ENCODE peak calls at places on chromosome 1, in seven cellular contexts. One of them, this sample, is unnamed.

GRCh38 chr1:8510041-8510823 is 192.3 kb downstream of the SLC45A1 start:
- DNase-seq in body of pancreas: no peak
- DNase-seq in tibial nerve: peak; percentile 37
- DNase-seq in uterus: peak; percentile 63
- DNase-seq in testis: peak; percentile 38
- DNase-seq in A549: no peak
- DNase-seq in IMR-90: peak; percentile 88
- DNase-seq in this sample: no peak

GRCh38 chr1:228226956-228227791 is 19.3 kb downstream of the OBSCN start:
- DNase-seq in testis: no peak
- DNase-seq in tibial nerve: no peak
- DNase-seq in IMR-90: peak; percentile 63
- DNase-seq in uterus: no peak
- DNase-seq in body of pancreas: no peak
- DNase-seq in A549: peak; percentile 25
- DNase-seq in this sample: no peak

GRCh38 chr1:74767490-74767889 is 34.5 kb downstream of the TYW3 start:
- DNase-seq in IMR-90: peak; percentile 2
- DNase-seq in testis: peak; percentile 16
- DNase-seq in A549: peak; percentile 2
- DNase-seq in tibial nerve: no peak
- DNase-seq in body of pancreas: peak; percentile 10
- DNase-seq in uterus: no peak
- DNase-seq in this sample: no peak

GRCh38 chr1:228340686-228341449 is 65.8 kb downstream of the TRIM11 start:
- DNase-seq in uterus: peak; percentile 11
- DNase-seq in A549: no peak
- DNase-seq in tibial nerve: no peak
- DNase-seq in testis: no peak
- DNase-seq in body of pancreas: peak; percentile 5
- DNase-seq in IMR-90: no peak
- DNase-seq in this sample: peak; percentile 29

GRCh38 chr1:226545806-226546596 is 2.6 kb upstream of the STUM start:
- DNase-seq in A549: no peak
- DNase-seq in body of pancreas: peak; percentile 24
- DNase-seq in uterus: peak; percentile 52
- DNase-seq in IMR-90: no peak
- DNase-seq in tibial nerve: peak; percentile 21
- DNase-seq in testis: no peak
- DNase-seq in this sample: peak; percentile 79

GRCh38 chr1:246742396-246742795 is 18.2 kb downstream of the SCCPDH start:
- DNase-seq in tibial nerve: no peak
- DNase-seq in IMR-90: no peak
- DNase-seq in body of pancreas: no peak
- DNase-seq in testis: no peak
- DNase-seq in uterus: no peak
- DNase-seq in A549: no peak
- DNase-seq in this sample: no peak

GRCh38 chr1:33311706-33312412 is 9.0 kb downstream of the A3GALT2 start:
- DNase-seq in IMR-90: no peak
- DNase-seq in uterus: no peak
- DNase-seq in testis: no peak
- DNase-seq in body of pancreas: no peak
- DNase-seq in A549: no peak
- DNase-seq in tibial nerve: no peak
- DNase-seq in this sample: no peak

GRCh38 chr1:160342520-160342919 is 530 bp downstream of the COPA start:
- DNase-seq in testis: no peak
- DNase-seq in body of pancreas: no peak
- DNase-seq in A549: no peak
- DNase-seq in IMR-90: no peak
- DNase-seq in tibial nerve: no peak
- DNase-seq in uterus: no peak
- DNase-seq in this sample: no peak

GRCh38 chr1:226656601-226657277 is 82.3 kb downstream of the ITPKB start:
- DNase-seq in uterus: no peak
- DNase-seq in tibial nerve: no peak
- DNase-seq in IMR-90: peak; percentile 92
- DNase-seq in A549: no peak
- DNase-seq in body of pancreas: peak; percentile 92
- DNase-seq in testis: no peak
- DNase-seq in this sample: peak; percentile 32

GRCh38 chr1:229817936-229818335 is 191.9 kb downstream of the URB2 start:
- DNase-seq in tibial nerve: no peak
- DNase-seq in uterus: no peak
- DNase-seq in body of pancreas: no peak
- DNase-seq in testis: no peak
- DNase-seq in IMR-90: no peak
- DNase-seq in A549: no peak
- DNase-seq in this sample: no peak

GRCh38 chr1:244573768-244574167 is 79.2 kb upstream of the DESI2 start:
- DNase-seq in A549: no peak
- DNase-seq in body of pancreas: no peak
- DNase-seq in uterus: no peak
- DNase-seq in IMR-90: no peak
- DNase-seq in tibial nerve: no peak
- DNase-seq in testis: no peak
- DNase-seq in this sample: no peak

DNA sequence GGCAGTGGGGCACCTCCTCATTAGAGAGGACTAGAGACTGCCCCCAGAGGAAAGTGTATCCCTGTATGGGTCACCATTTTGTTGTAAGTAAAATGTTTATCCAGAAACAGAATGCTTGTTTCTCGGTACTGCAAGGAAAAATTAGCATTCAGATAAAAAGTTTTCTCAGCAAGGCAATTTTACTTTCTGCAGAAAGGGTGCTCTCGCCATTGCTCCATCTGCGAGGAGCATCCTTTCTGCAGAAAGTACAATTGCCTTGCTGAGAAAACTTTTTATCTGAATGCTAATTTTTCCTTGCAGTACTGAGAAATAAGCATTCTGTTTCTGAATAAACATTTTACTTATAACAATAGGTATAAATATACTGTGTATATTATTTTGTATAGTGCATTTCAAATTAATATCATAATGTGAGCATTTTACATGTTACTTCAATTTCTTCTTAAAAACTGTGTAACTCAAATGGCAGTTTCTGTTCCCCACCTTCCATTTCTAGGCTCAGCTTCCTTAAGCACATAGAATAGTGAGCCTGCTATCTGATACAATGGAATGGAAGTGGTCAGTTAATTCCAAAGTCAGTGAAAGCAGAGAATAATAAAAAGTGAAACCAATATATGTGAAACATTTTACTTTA is 76.5 kb upstream of the DESI2 start:
- DNase-seq in uterus: no peak
- DNase-seq in IMR-90: no peak
- DNase-seq in tibial nerve: no peak
- DNase-seq in A549: no peak
- DNase-seq in body of pancreas: no peak
- DNase-seq in testis: no peak
- DNase-seq in this sample: no peak
- H3K9me3 ChIP-seq in uterus: no peaks in the 10 kb centered on the region
- H3K9me3 ChIP-seq in IMR-90: peaks cover 36% of the 10 kb centered on the region
- H3K9me3 ChIP-seq in tibial nerve: no peaks in the 10 kb centered on the region
- H3K9me3 ChIP-seq in A549: peaks cover 52% of the 10 kb centered on the region
- H3K9me3 ChIP-seq in body of pancreas: peaks cover 2% of the 10 kb centered on the region
- H3K9me3 ChIP-seq in testis: no peaks in the 10 kb centered on the region
- H3K9me3 ChIP-seq in this sample: peaks cover 62% of the 10 kb centered on the region

DNA sequence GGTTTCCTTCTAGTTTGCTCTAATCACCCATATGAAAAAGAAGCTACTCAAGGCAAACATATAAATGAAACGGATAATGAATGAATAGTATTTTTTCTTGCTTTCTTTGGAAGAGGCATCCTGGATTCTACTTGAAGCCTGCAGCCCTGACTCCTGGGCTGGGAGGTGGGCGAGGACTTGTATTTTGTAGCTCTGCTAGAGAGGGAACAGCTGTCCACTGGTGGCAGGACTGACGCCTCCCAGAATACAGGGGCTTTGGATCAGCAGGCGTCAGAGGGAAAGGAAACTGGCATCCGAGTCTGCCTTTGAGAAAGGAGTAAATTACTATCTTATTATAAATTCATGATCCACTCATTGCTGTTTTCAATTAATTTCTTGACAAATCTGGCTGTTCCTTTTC is 17.7 kb upstream of the LAMTOR5 start:
- DNase-seq in tibial nerve: no peak
- DNase-seq in uterus: no peak
- DNase-seq in testis: no peak
- DNase-seq in body of pancreas: no peak
- DNase-seq in IMR-90: no peak
- DNase-seq in A549: no peak
- DNase-seq in this sample: no peak
- TF ChIP-seq CTCF in tibial nerve: no peak
- TF ChIP-seq CTCF in uterus: no peak
- TF ChIP-seq CTCF in testis: no peak
- TF ChIP-seq CTCF in body of pancreas: no peak
- TF ChIP-seq CTCF in IMR-90: no peak
- TF ChIP-seq CTCF in A549: no peak
- TF ChIP-seq CTCF in this sample: no peak

DNA sequence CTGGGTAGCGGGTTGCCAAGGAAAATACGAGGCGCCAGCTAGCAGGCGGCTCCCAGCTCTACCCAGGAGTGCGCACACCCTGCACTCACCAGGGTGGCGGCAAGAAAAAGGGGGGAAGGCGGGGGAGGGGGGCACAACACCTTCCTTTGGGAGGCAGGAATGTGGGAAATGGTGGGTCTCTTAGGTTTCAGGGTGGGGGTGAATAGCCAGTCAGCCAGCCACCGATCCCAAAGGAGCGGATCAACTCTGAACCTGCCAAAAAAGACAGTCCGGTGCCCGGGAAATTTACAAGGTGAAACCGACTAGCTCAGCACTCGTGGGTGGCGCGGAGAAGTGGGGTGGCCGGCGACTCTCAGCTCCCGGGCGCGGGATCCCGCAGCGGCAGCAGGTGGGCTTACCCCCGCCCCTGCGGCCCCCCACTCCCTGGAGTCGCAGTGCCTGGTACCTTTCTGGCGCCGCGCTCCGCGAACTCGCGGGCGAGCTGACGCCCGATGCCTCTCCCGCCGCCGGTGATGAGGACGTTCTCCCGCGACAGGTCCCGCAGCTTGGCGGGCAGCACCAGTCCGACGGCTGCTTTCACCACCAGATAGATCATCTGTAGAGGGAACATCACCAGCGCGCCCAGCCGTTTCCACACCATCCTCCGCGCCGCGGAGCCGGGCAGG is 1.2 kb downstream of the DHRS3 start:
- DNase-seq in body of pancreas: peak; percentile 58
- DNase-seq in testis: peak; percentile 43
- DNase-seq in IMR-90: no peak
- DNase-seq in uterus: no peak
- DNase-seq in tibial nerve: no peak
- DNase-seq in A549: no peak
- DNase-seq in this sample: peak; percentile 64
- TF ChIP-seq POLR2A in body of pancreas: no peak
- TF ChIP-seq POLR2A in testis: no peak
- TF ChIP-seq POLR2A in IMR-90: no peak
- TF ChIP-seq POLR2A in uterus: no peak
- TF ChIP-seq POLR2A in tibial nerve: no peak
- TF ChIP-seq POLR2A in A549: peak; percentile 21
- TF ChIP-seq POLR2A in this sample: no peak

GRCh38 chr1:5645135-5645399 is 347.2 kb downstream of the NPHP4 start:
- DNase-seq in A549: no peak
- DNase-seq in testis: no peak
- DNase-seq in body of pancreas: no peak
- DNase-seq in IMR-90: no peak
- DNase-seq in uterus: no peak
- DNase-seq in tibial nerve: no peak
- DNase-seq in this sample: no peak
- H3K9me3 ChIP-seq in A549: no peaks in the 10 kb centered on the region
- H3K9me3 ChIP-seq in testis: no peaks in the 10 kb centered on the region
- H3K9me3 ChIP-seq in body of pancreas: no peaks in the 10 kb centered on the region
- H3K9me3 ChIP-seq in IMR-90: peaks cover 58% of the 10 kb centered on the region
- H3K9me3 ChIP-seq in uterus: no peaks in the 10 kb centered on the region
- H3K9me3 ChIP-seq in tibial nerve: no peaks in the 10 kb centered on the region
- H3K9me3 ChIP-seq in this sample: peaks cover 13% of the 10 kb centered on the region

DNA sequence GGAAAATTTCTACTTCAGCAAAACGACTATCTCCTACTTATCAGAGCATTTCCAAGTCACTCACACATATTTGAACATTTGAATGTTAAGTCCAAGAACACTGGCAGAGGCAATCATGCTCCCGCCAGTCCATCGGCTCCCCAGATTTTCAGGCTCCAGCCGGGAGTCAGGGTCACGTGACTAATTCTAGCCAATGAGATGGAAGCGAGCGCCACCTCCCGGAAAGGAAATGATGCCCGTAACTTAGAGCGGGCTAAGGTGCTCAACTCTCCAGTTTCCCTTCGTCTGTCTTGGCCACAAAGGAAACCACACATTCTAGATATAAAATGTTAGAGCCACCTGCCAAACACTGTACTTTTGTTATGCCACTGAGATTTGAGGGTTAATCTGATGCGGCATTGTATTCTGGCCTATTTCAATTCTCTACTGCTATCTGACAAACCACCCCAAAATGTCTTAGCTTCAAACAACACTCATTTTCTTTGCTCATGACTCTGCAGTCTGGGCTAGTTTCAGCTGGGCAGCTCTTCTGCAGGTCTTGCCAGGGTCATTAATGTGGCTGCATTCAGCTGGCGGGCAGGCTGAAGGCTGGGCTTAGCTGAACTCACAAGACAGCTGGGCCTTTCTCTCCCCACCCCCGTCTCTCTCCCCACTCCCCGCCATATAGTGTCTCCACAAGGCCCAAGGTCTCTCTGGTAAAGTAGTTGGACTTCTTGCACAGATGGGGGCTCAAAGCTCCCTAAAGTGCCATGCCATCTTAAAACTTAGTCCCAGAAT is 16.5 kb upstream of the LHX4 start:
- DNase-seq in uterus: no peak
- DNase-seq in body of pancreas: no peak
- DNase-seq in testis: peak; percentile 76
- DNase-seq in A549: peak; percentile 69
- DNase-seq in IMR-90: no peak
- DNase-seq in tibial nerve: no peak
- DNase-seq in this sample: no peak
- TF ChIP-seq CTCF in uterus: no peak
- TF ChIP-seq CTCF in body of pancreas: no peak
- TF ChIP-seq CTCF in testis: no peak
- TF ChIP-seq CTCF in A549: no peak
- TF ChIP-seq CTCF in IMR-90: no peak
- TF ChIP-seq CTCF in tibial nerve: no peak
- TF ChIP-seq CTCF in this sample: no peak

GRCh38 chr1:151047591-151047924 is at the start of gene C1orf56:
- DNase-seq in A549: peak; percentile 91
- DNase-seq in body of pancreas: peak; percentile 77
- DNase-seq in tibial nerve: peak; percentile 49
- DNase-seq in testis: peak; percentile 86
- DNase-seq in uterus: peak; percentile 74
- DNase-seq in IMR-90: peak; percentile 60
- DNase-seq in this sample: peak; percentile 67
- TF ChIP-seq POLR2A in A549: peak; percentile 61
- TF ChIP-seq POLR2A in body of pancreas: no peak
- TF ChIP-seq POLR2A in tibial nerve: peak; percentile 51
- TF ChIP-seq POLR2A in testis: peak; percentile 51
- TF ChIP-seq POLR2A in uterus: peak; percentile 80
- TF ChIP-seq POLR2A in IMR-90: peak; percentile 8
- TF ChIP-seq POLR2A in this sample: peak; percentile 8

GRCh38 chr1:2830761-2831425 is 29.4 kb upstream of the TTC34 start:
- DNase-seq in tibial nerve: no peak
- DNase-seq in uterus: no peak
- DNase-seq in body of pancreas: no peak
- DNase-seq in testis: no peak
- DNase-seq in A549: no peak
- DNase-seq in IMR-90: no peak
- DNase-seq in this sample: no peak
- H3K9me3 ChIP-seq in tibial nerve: no peaks in the 10 kb centered on the region
- H3K9me3 ChIP-seq in uterus: no peaks in the 10 kb centered on the region
- H3K9me3 ChIP-seq in body of pancreas: no peaks in the 10 kb centered on the region
- H3K9me3 ChIP-seq in testis: no peaks in the 10 kb centered on the region
- H3K9me3 ChIP-seq in A549: no peaks in the 10 kb centered on the region
- H3K9me3 ChIP-seq in IMR-90: peaks cover 71% of the 10 kb centered on the region
- H3K9me3 ChIP-seq in this sample: no peaks in the 10 kb centered on the region

This sample was measured in heart left ventricle.